ENCODE peak calls at places on chromosomes 5 and 9, in eight cellular contexts. One of them, this sample, is unnamed.

GRCh38 chr5:36928947-36929346 is 52.4 kb downstream of the NIPBL start:
- DNase-seq in RWPE2: no peak
- DNase-seq in right cardiac atrium: no peak
- DNase-seq in A549: no peak
- DNase-seq in tibial artery: no peak
- DNase-seq in CD8-positive, alpha-beta T cell: no peak
- DNase-seq in left ventricle myocardium inferior: no peak
- DNase-seq in endodermal cell: no peak
- DNase-seq in this sample: no peak

GRCh38 chr5:131684595-131684994 is 49.6 kb upstream of the RAPGEF6 start:
- DNase-seq in RWPE2: no peak
- DNase-seq in right cardiac atrium: no peak
- DNase-seq in A549: no peak
- DNase-seq in tibial artery: no peak
- DNase-seq in CD8-positive, alpha-beta T cell: no peak
- DNase-seq in left ventricle myocardium inferior: no peak
- DNase-seq in endodermal cell: no peak
- DNase-seq in this sample: no peak

GRCh38 chr5:160567031-160567705 is 145.5 kb downstream of the PTTG1 start:
- DNase-seq in RWPE2: no peak
- DNase-seq in right cardiac atrium: no peak
- DNase-seq in A549: no peak
- DNase-seq in tibial artery: no peak
- DNase-seq in CD8-positive, alpha-beta T cell: no peak
- DNase-seq in left ventricle myocardium inferior: no peak
- DNase-seq in endodermal cell: no peak
- DNase-seq in this sample: no peak

GRCh38 chr9:129885018-129885669 is 49.9 kb downstream of the USP20 start:
- DNase-seq in RWPE2: no peak
- DNase-seq in right cardiac atrium: peak; percentile 80
- DNase-seq in A549: no peak
- DNase-seq in tibial artery: no peak
- DNase-seq in CD8-positive, alpha-beta T cell: peak; percentile 42
- DNase-seq in left ventricle myocardium inferior: no peak
- DNase-seq in endodermal cell: peak; percentile 73
- DNase-seq in this sample: peak; percentile 53

GRCh38 chr5:124901081-124901480 is 154.6 kb upstream of the ZNF608 start:
- DNase-seq in RWPE2: no peak
- DNase-seq in right cardiac atrium: no peak
- DNase-seq in A549: no peak
- DNase-seq in tibial artery: no peak
- DNase-seq in CD8-positive, alpha-beta T cell: no peak
- DNase-seq in left ventricle myocardium inferior: no peak
- DNase-seq in endodermal cell: no peak
- DNase-seq in this sample: no peak

GRCh38 chr9:20606637-20607036 is 15.7 kb downstream of the MLLT3 start:
- DNase-seq in RWPE2: no peak
- DNase-seq in right cardiac atrium: no peak
- DNase-seq in A549: no peak
- DNase-seq in tibial artery: no peak
- DNase-seq in CD8-positive, alpha-beta T cell: no peak
- DNase-seq in left ventricle myocardium inferior: peak; percentile 45
- DNase-seq in endodermal cell: no peak
- DNase-seq in this sample: peak; percentile 34

GRCh38 chr5:62614355-62614754 is 35.7 kb downstream of the LRRC70 start:
- DNase-seq in RWPE2: no peak
- DNase-seq in right cardiac atrium: no peak
- DNase-seq in A549: no peak
- DNase-seq in tibial artery: no peak
- DNase-seq in CD8-positive, alpha-beta T cell: no peak
- DNase-seq in left ventricle myocardium inferior: no peak
- DNase-seq in endodermal cell: no peak
- DNase-seq in this sample: no peak

GRCh38 chr9:96874947-96875459 is 20.7 kb upstream of the ZNF782 start:
- DNase-seq in RWPE2: no peak
- DNase-seq in right cardiac atrium: no peak
- DNase-seq in A549: peak; percentile 35
- DNase-seq in tibial artery: no peak
- DNase-seq in CD8-positive, alpha-beta T cell: peak; percentile 28
- DNase-seq in left ventricle myocardium inferior: no peak
- DNase-seq in endodermal cell: no peak
- DNase-seq in this sample: no peak

GRCh38 chr9:31013371-31013770 is 1371.1 kb upstream of the ACO1 start:
- DNase-seq in RWPE2: no peak
- DNase-seq in right cardiac atrium: no peak
- DNase-seq in A549: no peak
- DNase-seq in tibial artery: no peak
- DNase-seq in CD8-positive, alpha-beta T cell: no peak
- DNase-seq in left ventricle myocardium inferior: no peak
- DNase-seq in endodermal cell: no peak
- DNase-seq in this sample: no peak

GRCh38 chr9:121230231-121230630 is 28.6 kb upstream of the RAB14 start:
- DNase-seq in RWPE2: no peak
- DNase-seq in right cardiac atrium: no peak
- DNase-seq in A549: no peak
- DNase-seq in tibial artery: no peak
- DNase-seq in CD8-positive, alpha-beta T cell: no peak
- DNase-seq in left ventricle myocardium inferior: no peak
- DNase-seq in endodermal cell: no peak
- DNase-seq in this sample: no peak

GRCh38 chr5:99543841-99544240 is 615.0 kb upstream of the CHD1 start:
- DNase-seq in RWPE2: no peak
- DNase-seq in right cardiac atrium: no peak
- DNase-seq in A549: no peak
- DNase-seq in tibial artery: no peak
- DNase-seq in CD8-positive, alpha-beta T cell: no peak
- DNase-seq in left ventricle myocardium inferior: no peak
- DNase-seq in endodermal cell: no peak
- DNase-seq in this sample: no peak

GRCh38 chr5:73998496-73998895 is 372.5 kb downstream of the ARHGEF28 start:
- DNase-seq in RWPE2: no peak
- DNase-seq in right cardiac atrium: no peak
- DNase-seq in A549: no peak
- DNase-seq in tibial artery: no peak
- DNase-seq in CD8-positive, alpha-beta T cell: no peak
- DNase-seq in left ventricle myocardium inferior: no peak
- DNase-seq in endodermal cell: no peak
- DNase-seq in this sample: no peak

GRCh38 chr5:9513825-9514224 is 32.0 kb downstream of the SEMA5A start:
- DNase-seq in RWPE2: no peak
- DNase-seq in right cardiac atrium: no peak
- DNase-seq in A549: no peak
- DNase-seq in tibial artery: no peak
- DNase-seq in CD8-positive, alpha-beta T cell: no peak
- DNase-seq in left ventricle myocardium inferior: no peak
- DNase-seq in endodermal cell: peak; percentile 65
- DNase-seq in this sample: no peak

GRCh38 chr5:141234109-141234508 is 11.0 kb downstream of the PCDHB14 start:
- DNase-seq in RWPE2: no peak
- DNase-seq in right cardiac atrium: no peak
- DNase-seq in A549: no peak
- DNase-seq in tibial artery: no peak
- DNase-seq in CD8-positive, alpha-beta T cell: no peak
- DNase-seq in left ventricle myocardium inferior: no peak
- DNase-seq in endodermal cell: no peak
- DNase-seq in this sample: no peak

GRCh38 chr9:136011376-136011702 is 50.2 kb upstream of the UBAC1 start:
- DNase-seq in RWPE2: peak; percentile 48
- DNase-seq in right cardiac atrium: no peak
- DNase-seq in A549: no peak
- DNase-seq in tibial artery: no peak
- DNase-seq in CD8-positive, alpha-beta T cell: no peak
- DNase-seq in left ventricle myocardium inferior: no peak
- DNase-seq in endodermal cell: no peak
- DNase-seq in this sample: no peak

GRCh38 chr9:137534256-137535119 is 15.7 kb downstream of the PNPLA7 start:
- DNase-seq in RWPE2: no peak
- DNase-seq in right cardiac atrium: no peak
- DNase-seq in A549: peak; percentile 73
- DNase-seq in tibial artery: no peak
- DNase-seq in CD8-positive, alpha-beta T cell: no peak
- DNase-seq in left ventricle myocardium inferior: no peak
- DNase-seq in endodermal cell: peak; percentile 72
- DNase-seq in this sample: peak; percentile 50

GRCh38 chr9:69549310-69550202 is 122.6 kb downstream of the APBA1 start:
- DNase-seq in RWPE2: no peak
- DNase-seq in right cardiac atrium: no peak
- DNase-seq in A549: peak; percentile 21
- DNase-seq in tibial artery: no peak
- DNase-seq in CD8-positive, alpha-beta T cell: no peak
- DNase-seq in left ventricle myocardium inferior: no peak
- DNase-seq in endodermal cell: peak; percentile 60
- DNase-seq in this sample: no peak

GRCh38 chr9:99859395-99859980 is 37.8 kb downstream of the NR4A3 start:
- DNase-seq in RWPE2: no peak
- DNase-seq in right cardiac atrium: no peak
- DNase-seq in A549: no peak
- DNase-seq in tibial artery: no peak
- DNase-seq in CD8-positive, alpha-beta T cell: no peak
- DNase-seq in left ventricle myocardium inferior: no peak
- DNase-seq in endodermal cell: peak; percentile 53
- DNase-seq in this sample: no peak

GRCh38 chr5:172274951-172275753 is 8.4 kb downstream of the UBTD2 start:
- DNase-seq in RWPE2: no peak
- DNase-seq in right cardiac atrium: no peak
- DNase-seq in A549: no peak
- DNase-seq in tibial artery: no peak
- DNase-seq in CD8-positive, alpha-beta T cell: peak; percentile 36
- DNase-seq in left ventricle myocardium inferior: no peak
- DNase-seq in endodermal cell: no peak
- DNase-seq in this sample: no peak

GRCh38 chr5:2259494-2260107 is 376.9 kb upstream of the IRX4 start:
- DNase-seq in RWPE2: peak; percentile 48
- DNase-seq in right cardiac atrium: no peak
- DNase-seq in A549: no peak
- DNase-seq in tibial artery: no peak
- DNase-seq in CD8-positive, alpha-beta T cell: no peak
- DNase-seq in left ventricle myocardium inferior: no peak
- DNase-seq in endodermal cell: peak; percentile 20
- DNase-seq in this sample: no peak
- H3K27ac ChIP-seq in RWPE2: no peak overlapping the region
- H3K27ac ChIP-seq in right cardiac atrium: no peak overlapping the region
- H3K27ac ChIP-seq in A549: no peak overlapping the region
- H3K27ac ChIP-seq in tibial artery: no peak overlapping the region
- H3K27ac ChIP-seq in CD8-positive, alpha-beta T cell: no peak overlapping the region
- H3K27ac ChIP-seq in left ventricle myocardium inferior: no peak overlapping the region
- H3K27ac ChIP-seq in endodermal cell: no peak overlapping the region
- H3K27ac ChIP-seq in this sample: no peak overlapping the region

DNA sequence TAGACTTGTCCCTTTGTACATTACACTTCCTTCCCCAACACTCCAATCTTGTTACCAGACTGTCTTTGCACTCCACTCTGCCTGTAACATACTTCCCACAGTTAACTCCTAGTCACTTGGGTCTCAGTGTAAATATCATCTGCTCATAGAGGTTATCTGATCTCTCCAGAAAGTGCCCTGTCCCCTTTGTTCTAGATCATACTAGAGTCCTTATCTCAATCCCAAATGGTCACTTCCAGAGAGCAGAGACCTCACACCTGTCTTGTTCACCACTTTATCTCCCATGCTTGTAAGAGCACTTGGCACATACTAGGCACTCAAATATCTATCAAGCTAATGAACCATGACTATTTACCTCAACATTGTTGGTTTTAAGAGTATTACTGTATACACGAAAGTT is 30.4 kb downstream of the SETX start:
- DNase-seq in RWPE2: no peak
- DNase-seq in right cardiac atrium: no peak
- DNase-seq in A549: no peak
- DNase-seq in tibial artery: no peak
- DNase-seq in CD8-positive, alpha-beta T cell: no peak
- DNase-seq in left ventricle myocardium inferior: no peak
- DNase-seq in endodermal cell: no peak
- DNase-seq in this sample: no peak
- H3K27ac ChIP-seq in RWPE2: no peak overlapping the region
- H3K27ac ChIP-seq in right cardiac atrium: no peak overlapping the region
- H3K27ac ChIP-seq in A549: no peak overlapping the region
- H3K27ac ChIP-seq in tibial artery: no peak overlapping the region
- H3K27ac ChIP-seq in CD8-positive, alpha-beta T cell: no peak overlapping the region
- H3K27ac ChIP-seq in left ventricle myocardium inferior: no peak overlapping the region
- H3K27ac ChIP-seq in endodermal cell: no peak overlapping the region
- H3K27ac ChIP-seq in this sample: no peak overlapping the region

GRCh38 chr5:44881266-44881665 is 72.5 kb downstream of the MRPS30 start:
- DNase-seq in RWPE2: no peak
- DNase-seq in right cardiac atrium: no peak
- DNase-seq in A549: no peak
- DNase-seq in tibial artery: no peak
- DNase-seq in CD8-positive, alpha-beta T cell: no peak
- DNase-seq in left ventricle myocardium inferior: no peak
- DNase-seq in endodermal cell: no peak
- DNase-seq in this sample: no peak

GRCh38 chr5:44871401-44871800 is 62.7 kb downstream of the MRPS30 start:
- DNase-seq in RWPE2: no peak
- DNase-seq in right cardiac atrium: no peak
- DNase-seq in A549: no peak
- DNase-seq in tibial artery: no peak
- DNase-seq in CD8-positive, alpha-beta T cell: no peak
- DNase-seq in left ventricle myocardium inferior: no peak
- DNase-seq in endodermal cell: no peak
- DNase-seq in this sample: no peak

GRCh38 chr5:44870430-44870829 is 61.7 kb downstream of the MRPS30 start:
- DNase-seq in RWPE2: no peak
- DNase-seq in right cardiac atrium: no peak
- DNase-seq in A549: no peak
- DNase-seq in tibial artery: no peak
- DNase-seq in CD8-positive, alpha-beta T cell: no peak
- DNase-seq in left ventricle myocardium inferior: no peak
- DNase-seq in endodermal cell: no peak
- DNase-seq in this sample: no peak

DNA sequence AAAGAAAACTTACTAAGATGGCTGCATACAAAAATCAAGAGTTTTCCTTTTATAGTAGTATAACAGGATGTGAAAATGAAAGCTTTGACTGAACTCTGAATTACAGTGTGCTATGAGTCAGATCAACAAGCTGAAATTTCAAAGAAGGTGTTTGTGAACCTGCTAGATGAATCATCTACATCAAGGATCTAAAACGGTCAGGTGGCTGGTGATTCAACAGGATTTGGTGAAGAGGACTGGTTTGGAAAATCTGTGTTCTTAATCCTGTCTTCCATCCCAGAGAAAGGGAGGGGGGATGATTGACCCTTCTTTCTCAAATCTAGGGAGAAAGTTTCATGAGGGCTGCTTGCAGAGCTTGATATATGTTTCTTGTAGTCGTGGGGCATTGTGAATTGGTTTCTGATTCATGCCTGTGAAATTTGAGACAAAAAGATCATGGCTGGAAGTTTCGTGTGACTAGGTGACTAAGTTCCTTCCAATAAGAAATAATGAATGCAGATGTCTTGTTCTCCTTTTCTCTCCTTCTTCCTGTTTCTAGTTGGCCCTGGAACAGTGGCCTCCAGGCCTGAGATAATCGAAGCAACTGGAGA is 67.0 kb downstream of the MRPS30 start:
- DNase-seq in RWPE2: no peak
- DNase-seq in right cardiac atrium: no peak
- DNase-seq in A549: peak; percentile 64
- DNase-seq in tibial artery: no peak
- DNase-seq in CD8-positive, alpha-beta T cell: no peak
- DNase-seq in left ventricle myocardium inferior: no peak
- DNase-seq in endodermal cell: no peak
- DNase-seq in this sample: no peak
- H3K27ac ChIP-seq in RWPE2: peak overlapping the region; percentile 59
- H3K27ac ChIP-seq in right cardiac atrium: no peak overlapping the region
- H3K27ac ChIP-seq in A549: peak overlapping the region; percentile 65
- H3K27ac ChIP-seq in tibial artery: no peak overlapping the region
- H3K27ac ChIP-seq in CD8-positive, alpha-beta T cell: no peak overlapping the region
- H3K27ac ChIP-seq in left ventricle myocardium inferior: no peak overlapping the region
- H3K27ac ChIP-seq in endodermal cell: no peak overlapping the region
- H3K27ac ChIP-seq in this sample: no peak overlapping the region

GRCh38 chr5:167820266-167820988 is 471.0 kb upstream of the WWC1 start:
- DNase-seq in RWPE2: no peak
- DNase-seq in right cardiac atrium: no peak
- DNase-seq in A549: no peak
- DNase-seq in tibial artery: no peak
- DNase-seq in CD8-positive, alpha-beta T cell: no peak
- DNase-seq in left ventricle myocardium inferior: no peak
- DNase-seq in endodermal cell: no peak
- DNase-seq in this sample: no peak
- H3K27ac ChIP-seq in RWPE2: no peak overlapping the region
- H3K27ac ChIP-seq in right cardiac atrium: no peak overlapping the region
- H3K27ac ChIP-seq in A549: no peak overlapping the region
- H3K27ac ChIP-seq in tibial artery: no peak overlapping the region
- H3K27ac ChIP-seq in CD8-positive, alpha-beta T cell: no peak overlapping the region
- H3K27ac ChIP-seq in left ventricle myocardium inferior: no peak overlapping the region
- H3K27ac ChIP-seq in endodermal cell: no peak overlapping the region
- H3K27ac ChIP-seq in this sample: no peak overlapping the region

This sample was measured in ovary.